ENCODE peak calls at places on chromosomes 6 and 20, in four cellular contexts. I, L, H and A are unnamed samples.

GRCh38 chr6:34484899-34485298 is 19.0 kb downstream of the PACSIN1 start:
- DNase-seq in L (no peak), I (no peak), H (peak; percentile 92), A (no peak)

GRCh38 chr20:10249048-10249770 is 30.6 kb downstream of the SNAP25 start:
- DNase-seq in I (no peak), L (no peak), H (no peak), A (no peak)

GRCh38 chr6:2793491-2794151 is 28.4 kb downstream of the WRNIP1 start:
- DNase-seq in H (no peak), I (peak; percentile 79), L (no peak), A (no peak)

GRCh38 chr6:154732824-154733609 is at the start of gene SCAF8:
- DNase-seq in I (peak; percentile 91), L (peak; percentile 73), H (peak; percentile 72), A (peak; percentile 67)

GRCh38 chr6:168301648-168302398 is 17.8 kb downstream of the DACT2 start:
- DNase-seq in I (no peak), H (no peak), L (peak; percentile 91), A (no peak)

GRCh38 chr6:114007451-114007953 is 36.6 kb upstream of the HDAC2 start:
- DNase-seq in H (no peak), L (no peak), I (no peak), A (no peak)

GRCh38 chr20:15835811-15836210 is 737.4 kb downstream of the KIF16B start:
- DNase-seq in I (no peak), H (no peak), L (no peak), A (no peak)

GRCh38 chr6:168053957-168054471 is 25.0 kb downstream of the FRMD1 start:
- DNase-seq in H (no peak), I (no peak), L (no peak), A (no peak)

GRCh38 chr6:23349521-23350147 is 776.4 kb upstream of the NRSN1 start:
- DNase-seq in L (no peak), H (peak; percentile 61), I (no peak), A (no peak)

GRCh38 chr6:10099648-10100047 is 315.2 kb downstream of the TFAP2A start:
- DNase-seq in L (no peak), I (peak; percentile 59), H (no peak), A (no peak)

GRCh38 chr6:64683682-64684081 is 1023.3 kb downstream of the EYS start:
- DNase-seq in H (no peak), I (no peak), L (peak; percentile 44), A (no peak)

GRCh38 chr6:3226422-3227362 is 761 bp downstream of the TUBB2B start:
- DNase-seq in H (no peak), L (no peak), I (no peak), A (no peak)

GRCh38 chr20:17611540-17612286 is 41.8 kb downstream of the DSTN start:
- DNase-seq in I (peak; percentile 58), H (peak; percentile 38), L (peak; percentile 65), A (no peak)

GRCh38 chr6:142448091-142448729 is 146.4 kb downstream of the ADGRG6 start:
- DNase-seq in H (no peak), I (no peak), L (no peak), A (no peak)

GRCh38 chr6:5059036-5059896 is 25.9 kb upstream of the PPP1R3G start:
- DNase-seq in L (peak; percentile 95), I (no peak), H (no peak), A (no peak)

DNA sequence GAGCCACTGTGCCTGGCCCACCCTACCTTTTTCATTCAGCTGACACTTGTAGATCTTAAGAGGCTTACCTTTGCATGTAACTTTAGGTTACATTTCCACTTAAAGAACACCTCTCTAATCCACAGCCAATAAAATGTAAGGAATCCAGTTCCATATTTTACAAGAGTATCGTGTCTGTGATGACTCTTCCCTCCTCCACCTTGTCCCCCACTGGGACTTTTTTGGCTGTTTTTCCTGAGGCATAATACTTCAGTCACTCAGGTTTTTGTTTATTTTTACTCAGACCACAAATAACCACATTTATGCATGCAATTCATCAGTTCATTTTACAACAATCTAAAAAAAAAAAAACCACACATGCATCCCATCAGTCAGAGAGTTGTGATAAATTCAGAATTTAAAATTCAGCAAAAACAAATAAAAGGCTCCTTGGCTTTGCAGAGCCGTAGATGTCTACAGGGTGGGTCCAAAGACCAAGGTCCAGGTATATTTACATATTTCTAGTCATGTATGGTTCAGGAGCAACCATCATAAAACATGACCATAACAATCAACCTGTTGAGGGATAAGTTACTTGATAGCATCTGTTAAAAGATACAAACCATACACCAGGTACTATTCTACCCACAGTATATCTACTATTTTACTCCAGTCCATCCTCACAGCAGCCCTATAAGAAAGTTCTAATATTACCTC is 9.9 kb downstream of the ATXN1 start:
- DNase-seq in L (no peak), I (no peak), H (no peak), A (no peak)
- H3K27ac ChIP-seq in L (peak overlapping the region; percentile 45), I (no peak overlapping the region), H (no peak overlapping the region), A (no peak overlapping the region)

GRCh38 chr20:25537890-25538289 is 47.4 kb downstream of the NINL start:
- DNase-seq in H (no peak), L (no peak), I (no peak), A (no peak)

GRCh38 chr20:25541676-25542075 is 43.7 kb downstream of the NINL start:
- DNase-seq in L (no peak), I (no peak), H (no peak), A (no peak)

GRCh38 chr20:25539742-25540201 is 45.6 kb downstream of the NINL start:
- DNase-seq in I (no peak), H (no peak), L (no peak), A (no peak)

GRCh38 chr20:25538838-25539665 is 46.3 kb downstream of the NINL start:
- DNase-seq in L (peak; percentile 91), H (no peak), I (no peak), A (no peak)

GRCh38 chr20:25540273-25540672 is 45.1 kb downstream of the NINL start:
- DNase-seq in L (no peak), I (no peak), H (peak; percentile 38), A (no peak)
- TF ChIP-seq CTCF in L (peak; percentile 53), I (peak; percentile 30), H (peak; percentile 77), A (peak; percentile 27)

GRCh38 chr6:28803337-28803709 is 120.5 kb downstream of the TRIM27 start:
- DNase-seq in L (no peak), I (no peak), H (no peak), A (no peak)
- H3K27ac ChIP-seq in L (no peak overlapping the region), I (no peak overlapping the region), H (no peak overlapping the region), A (no peak overlapping the region)

GRCh38 chr6:98416027-98416426 is 418.3 kb upstream of the POU3F2 start:
- DNase-seq in L (no peak), H (no peak), I (no peak), A (no peak)
- TF ChIP-seq CTCF in L (no peak), H (no peak), I (no peak), A (no peak)

GRCh38 chr6:104184036-104184435 is 675.7 kb downstream of the HACE1 start:
- DNase-seq in H (no peak), L (no peak), I (no peak), A (no peak)
- H3K27ac ChIP-seq in H (no peak overlapping the region), L (no peak overlapping the region), I (no peak overlapping the region), A (no peak overlapping the region)

GRCh38 chr6:41591122-41591521 is 44.9 kb downstream of the FOXP4 start:
- DNase-seq in L (no peak), I (no peak), H (no peak), A (no peak)
- TF ChIP-seq CTCF in L (peak; percentile 54), I (no peak), H (no peak), A (no peak)

GRCh38 chr20:53902968-53903651 is 167.3 kb downstream of the BCAS1 start:
- DNase-seq in I (no peak), H (peak; percentile 34), L (no peak), A (no peak)
- H3K27ac ChIP-seq in I (no peak overlapping the region), H (peak overlapping the region; percentile 82), L (no peak overlapping the region), A (no peak overlapping the region)

GRCh38 chr6:41723178-41723935 is 12.1 kb downstream of the TFEB start:
- DNase-seq in L (peak; percentile 77), H (peak; percentile 97), I (peak; percentile 93), A (no peak)

GRCh38 chr6:41727705-41728072 is 7.7 kb downstream of the TFEB start:
- DNase-seq in I (peak; percentile 20), H (no peak), L (no peak), A (no peak)

GRCh38 chr6:41726876-41727275 is 8.5 kb downstream of the TFEB start:
- DNase-seq in L (no peak), I (peak; percentile 46), H (no peak), A (no peak)

GRCh38 chr6:41723936-41724637 is 11.3 kb downstream of the TFEB start:
- DNase-seq in I (no peak), L (no peak), H (no peak), A (no peak)

GRCh38 chr6:41724638-41725501 is 10.5 kb downstream of the TFEB start:
- DNase-seq in I (no peak), L (no peak), H (no peak), A (no peak)
- TF ChIP-seq CTCF in I (no peak), L (no peak), H (no peak), A (no peak)